ENCODE peak calls at places on chromosomes 3 and 15, in four cellular contexts. O is stimulated activated CD4-positive, alpha-beta T cell treated with anti-CD3 and anti-CD28 coated beads, Interleukin-1b, Interleukin-23, amount 100 ng/mL, for 1 hour; L is fibroblast of pulmonary artery; U is progenitor cell of endocrine pancreas. V is an unnamed sample.

GRCh38 chr15:27985099-27985498 is 114.0 kb downstream of the OCA2 start:
- DNase-seq in O (no peak), L (no peak), U (no peak), V (no peak)

GRCh38 chr3:170421147-170421641 is 2.5 kb downstream of the CLDN11 start:
- DNase-seq in O (no peak), L (peak), U (no peak), V (no peak)

GRCh38 chr3:145089337-145089736 is 1071.6 kb downstream of the PLOD2 start:
- DNase-seq in O (no peak), L (no peak), U (no peak), V (no peak)

GRCh38 chr3:16601539-16602005 is 3.7 kb downstream of the DAZL start:
- DNase-seq in O (no peak), L (no peak), U (no peak), V (no peak)

GRCh38 chr3:135802171-135802570 is 163.4 kb upstream of the PPP2R3A start:
- DNase-seq in O (no peak), L (no peak), U (no peak), V (no peak)

GRCh38 chr15:29925227-29926082 is 103.2 kb upstream of the TJP1 start:
- DNase-seq in O (no peak), L (peak), U (peak), V (no peak)

GRCh38 chr3:157274644-157275137 is 114.7 kb upstream of the CCNL1 start:
- DNase-seq in O (no peak), L (peak), U (no peak), V (no peak)

GRCh38 chr15:55823699-55824098 is 80.7 kb upstream of the PRTG start:
- DNase-seq in O (no peak), L (peak), U (no peak), V (no peak)

GRCh38 chr3:78177780-78178179 is 1137.9 kb downstream of the ROBO2 start:
- DNase-seq in O (no peak), L (no peak), U (no peak), V (no peak)

GRCh38 chr3:44915702-44916438 is 41.5 kb downstream of the TGM4 start:
- DNase-seq in O (no peak), L (peak), U (no peak), V (no peak)